ENCODE peak calls at places on chromosome 11, in four cellular contexts. M is D721Med, D is psoas muscle, V is GM10248. J is an unnamed sample.

GRCh38 chr11:122951231-122951630 is 30.4 kb downstream of the BSX start:
- DNase-seq in M (no peak), D (no peak), V (no peak), J (no peak)

GRCh38 chr11:74770456-74770855 is 21.8 kb downstream of the RNF169 start:
- DNase-seq in D (no peak), M (no peak), V (no peak), J (no peak)

GRCh38 chr11:66636411-66636810 is 2.1 kb upstream of the RBM4 start:
- DNase-seq in V (no peak), D (no peak), M (no peak), J (no peak)

GRCh38 chr11:58059011-58059358 is 28.2 kb downstream of the OR6Q1 start:
- DNase-seq in M (no peak), D (no peak), V (no peak), J (no peak)

GRCh38 chr11:64620286-64620962 is 29.4 kb downstream of the SLC22A12 start:
- DNase-seq in M (no peak), V (no peak), D (no peak), J (no peak)

GRCh38 chr11:66082936-66083698 is 13.0 kb downstream of the PACS1 start:
- DNase-seq in M (no peak), V (no peak), D (no peak), J (no peak)

GRCh38 chr11:108370990-108371389 is 96.3 kb downstream of the C11orf65 start:
- DNase-seq in D (no peak), M (no peak), V (no peak), J (no peak)

GRCh38 chr11:130671801-130672700 is 223.6 kb downstream of the ADAMTS15 start:
- DNase-seq in D (peak; percentile 73), M (no peak), V (no peak), J (peak; percentile 88)

GRCh38 chr11:63670738-63671321 is 346 bp downstream of the ATL3 start:
- DNase-seq in D (peak; percentile 72), M (no peak), V (peak; percentile 61), J (peak; percentile 58)

DNA sequence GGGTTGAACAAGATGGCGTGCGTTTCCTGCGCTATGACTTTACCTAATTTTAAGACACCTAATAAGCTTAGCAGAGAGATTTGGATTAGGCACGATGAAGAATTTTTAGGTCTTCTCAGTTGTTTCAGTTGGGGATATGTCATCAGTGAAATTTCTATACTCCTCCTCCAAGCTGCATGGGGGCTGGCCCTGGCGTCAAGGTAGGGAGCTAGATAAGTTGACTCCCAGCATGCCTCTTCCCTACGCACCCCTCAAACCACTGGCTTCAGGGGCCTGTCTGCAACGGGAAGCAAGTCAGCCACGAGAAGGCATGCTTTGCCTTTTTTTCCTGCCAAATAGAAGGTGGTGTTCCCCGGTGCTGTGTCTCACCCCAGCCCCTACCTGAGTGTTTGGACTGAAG is 13.3 kb downstream of the DGAT2 start:
- DNase-seq in V (no peak), D (no peak), M (no peak), J (no peak)
- TF ChIP-seq CTCF in V (no peak), D (no peak), M (no peak), J (no peak)

GRCh38 chr11:129375731-129376657 is at the start of gene BARX2:
- DNase-seq in V (peak; percentile 42), M (peak; percentile 25), D (no peak), J (no peak)
- TF ChIP-seq CTCF in V (peak; percentile 39), M (peak; percentile 58), D (peak; percentile 14), J (no peak)

DNA sequence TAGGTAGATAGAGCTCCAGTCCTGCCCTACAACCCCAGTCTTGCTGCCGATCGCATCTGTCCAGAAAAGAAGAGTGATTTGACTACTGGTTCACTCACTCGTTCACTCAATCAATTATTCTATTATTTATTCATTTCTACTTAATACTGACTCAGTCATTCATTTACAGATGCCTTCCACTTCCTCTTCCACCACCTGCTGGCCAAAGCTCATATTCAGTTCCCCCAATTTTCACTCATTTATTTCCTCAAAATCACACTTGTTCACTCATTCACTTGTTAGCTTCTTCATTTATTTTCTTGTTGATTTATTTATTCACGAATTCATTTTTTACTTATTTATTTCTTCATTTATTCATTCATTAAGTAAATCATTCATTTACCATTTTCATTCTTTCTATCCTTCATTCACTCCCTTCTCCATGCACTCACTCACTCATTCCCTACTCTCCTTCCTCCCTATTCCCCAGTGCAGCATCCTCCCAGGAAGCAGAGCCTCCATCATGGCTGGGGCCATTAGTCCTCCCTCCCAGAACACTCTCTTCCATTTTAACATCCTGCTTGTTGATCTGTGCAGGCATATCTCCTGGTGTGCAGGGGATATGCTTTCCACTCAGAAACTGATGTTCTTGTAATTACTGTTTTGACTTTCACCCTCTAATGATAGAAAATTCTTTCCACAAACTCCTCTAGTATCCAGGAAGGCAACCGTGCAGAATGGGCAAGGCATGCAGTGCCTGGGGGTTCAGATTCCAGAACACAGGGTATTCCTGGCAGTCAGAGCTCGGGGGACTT is 281.0 kb downstream of the TENM4 start:
- DNase-seq in D (no peak), V (no peak), M (no peak), J (no peak)
- TF ChIP-seq CTCF in D (no peak), V (no peak), M (peak; percentile 15), J (no peak)

GRCh38 chr11:36478700-36479329 is 31.3 kb downstream of the TRAF6 start:
- DNase-seq in D (no peak), V (no peak), M (no peak), J (no peak)
- TF ChIP-seq CTCF in D (peak; percentile 53), V (peak; percentile 65), M (peak; percentile 88), J (peak; percentile 18)

J was measured in right atrium auricular region.